ENCODE peak calls at places on chromosomes 2 and 18, in six cellular contexts. M is tibial artery, N is lower leg skin, H is mucosa of descending colon, T is lower lobe of right lung, W is tibial nerve. O is an unnamed sample.

GRCh38 chr2:136248242-136248641 is 130.3 kb upstream of the CXCR4 start:
- DNase-seq in M (peak; percentile 52), N (no peak), H (no peak), T (no peak), W (peak; percentile 38), O (peak; percentile 77)

GRCh38 chr2:101151859-101152194 is 645 bp upstream of the TBC1D8 start:
- DNase-seq in M (peak; percentile 27), N (no peak), H (no peak), T (no peak), W (peak; percentile 17), O (no peak)

GRCh38 chr2:237171396-237171795 is 85.7 kb downstream of the COPS8 start:
- DNase-seq in M (peak; percentile 57), N (no peak), H (no peak), T (no peak), W (peak; percentile 69), O (peak; percentile 97)

GRCh38 chr18:80210312-80211083 is 36.8 kb downstream of the PARD6G start:
- DNase-seq in M (no peak), N (no peak), H (no peak), T (no peak), W (no peak), O (no peak)

GRCh38 chr18:77127769-77128671 is 4.6 kb downstream of the MBP start:
- DNase-seq in M (peak; percentile 69), N (peak; percentile 86), H (peak; percentile 34), T (no peak), W (peak; percentile 66), O (peak; percentile 95)

GRCh38 chr2:150212722-150213171 is 274.7 kb downstream of the RND3 start:
- DNase-seq in M (no peak), N (no peak), H (no peak), T (no peak), W (no peak), O (peak; percentile 15)

GRCh38 chr2:10900216-10901109 is 11.3 kb upstream of the KCNF1 start:
- DNase-seq in M (no peak), N (peak; percentile 64), H (peak; percentile 61), T (no peak), W (no peak), O (no peak)

GRCh38 chr2:232350804-232351685 is 27.5 kb upstream of the ALPP start:
- DNase-seq in M (no peak), N (no peak), H (peak; percentile 46), T (peak; percentile 45), W (no peak), O (no peak)

GRCh38 chr2:3102915-3103569 is 274.6 kb downstream of the EIPR1 start:
- DNase-seq in M (no peak), N (no peak), H (no peak), T (no peak), W (no peak), O (no peak)

GRCh38 chr2:10500601-10501361 is 52.7 kb upstream of the ODC1 start:
- DNase-seq in M (no peak), N (peak; percentile 87), H (no peak), T (no peak), W (no peak), O (no peak)

GRCh38 chr18:21682276-21683051 is 22.1 kb downstream of the ABHD3 start:
- DNase-seq in M (no peak), N (no peak), H (no peak), T (no peak), W (peak; percentile 11), O (peak; percentile 85)

GRCh38 chr2:26989156-26989555 is 18.7 kb downstream of the MAPRE3 start:
- DNase-seq in M (no peak), N (peak; percentile 39), H (no peak), T (no peak), W (no peak), O (peak; percentile 65)

GRCh38 chr2:165969227-165969626 is 15.7 kb upstream of the TTC21B start:
- DNase-seq in M (no peak), N (no peak), H (no peak), T (no peak), W (no peak), O (peak; percentile 24)

GRCh38 chr18:38751211-38751610 is 1185.6 kb upstream of the CELF4 start:
- DNase-seq in M (no peak), N (no peak), H (no peak), T (no peak), W (no peak), O (no peak)

GRCh38 chr2:189685540-189686229 is 11.2 kb downstream of the ANKAR start:
- DNase-seq in M (peak; percentile 53), N (no peak), H (no peak), T (no peak), W (peak; percentile 45), O (peak; percentile 70)

GRCh38 chr2:78839259-78839658 is 186.2 kb upstream of the REG3G start:
- DNase-seq in M (no peak), N (no peak), H (no peak), T (no peak), W (no peak), O (no peak)

GRCh38 chr2:74079522-74080341 is 68.0 kb downstream of the BOLA3 start:
- DNase-seq in M (no peak), N (no peak), H (no peak), T (no peak), W (no peak), O (no peak)

DNA sequence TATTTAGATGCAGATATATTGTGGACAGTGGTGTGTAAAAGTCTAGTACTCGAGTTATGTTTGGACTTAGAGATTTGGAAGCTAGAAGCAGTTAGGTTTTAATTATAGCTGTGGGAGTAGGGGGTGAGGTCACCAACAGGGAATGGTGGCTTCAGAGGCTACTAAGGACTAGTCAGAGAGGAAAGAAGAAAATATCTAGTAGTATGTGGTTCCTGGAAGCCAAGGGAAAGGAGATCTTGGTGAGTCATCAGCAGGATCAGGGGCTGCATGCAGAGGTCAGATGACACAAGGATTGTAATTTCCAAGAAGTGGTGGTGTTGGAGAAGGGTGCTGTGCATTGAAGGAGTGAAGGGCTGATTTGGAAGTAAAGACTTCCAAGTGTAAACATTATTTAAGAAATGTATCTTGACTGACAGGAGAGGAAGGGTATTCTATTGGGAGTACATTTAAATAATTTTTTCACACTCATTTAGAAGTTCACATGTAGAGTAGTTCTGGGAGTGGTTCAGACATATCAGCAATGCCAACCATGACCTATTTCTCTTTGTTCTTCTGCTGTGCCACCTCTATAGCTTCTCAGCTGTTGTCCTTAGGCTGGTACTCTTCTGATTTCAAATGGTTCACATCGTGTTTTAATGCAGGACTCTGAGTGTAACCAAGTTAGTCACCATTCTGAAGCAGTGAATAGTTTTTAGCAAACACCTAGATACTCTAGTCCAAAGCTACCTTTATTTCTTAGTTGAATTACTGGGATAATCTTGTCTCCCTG is 59.2 kb downstream of the ACSL3 start:
- DNase-seq in M (no peak), N (no peak), H (no peak), T (no peak), W (no peak), O (peak; percentile 97)
- H3K4me3 ChIP-seq in M (no peak overlapping the region), N (no peak overlapping the region), H (no peak overlapping the region), T (no peak overlapping the region), W (no peak overlapping the region), O (no peak overlapping the region)

DNA sequence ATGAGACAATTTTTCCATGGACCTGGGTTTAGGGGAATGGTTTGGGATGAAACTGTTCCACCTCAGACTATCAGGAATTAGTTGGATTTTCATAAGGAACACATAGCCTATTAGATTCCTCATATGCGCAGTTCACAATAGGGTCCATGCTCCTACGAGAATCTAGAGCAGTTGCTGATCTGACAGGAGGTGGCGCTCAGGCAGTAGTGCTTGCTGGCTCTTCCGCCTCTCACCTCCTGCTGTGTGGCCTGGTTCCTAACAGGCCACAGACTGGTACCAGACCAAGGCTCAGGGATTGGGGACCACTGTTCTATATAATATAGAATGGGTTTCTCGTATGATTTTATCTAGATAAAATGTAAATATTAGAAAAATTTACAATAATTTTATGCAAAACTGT is 338.7 kb downstream of the CPS1 start:
- DNase-seq in M (no peak), N (no peak), H (no peak), T (no peak), W (no peak), O (no peak)
- TF ChIP-seq CTCF in M (no peak), N (no peak), H (no peak), T (no peak), W (no peak), O (no peak)

DNA sequence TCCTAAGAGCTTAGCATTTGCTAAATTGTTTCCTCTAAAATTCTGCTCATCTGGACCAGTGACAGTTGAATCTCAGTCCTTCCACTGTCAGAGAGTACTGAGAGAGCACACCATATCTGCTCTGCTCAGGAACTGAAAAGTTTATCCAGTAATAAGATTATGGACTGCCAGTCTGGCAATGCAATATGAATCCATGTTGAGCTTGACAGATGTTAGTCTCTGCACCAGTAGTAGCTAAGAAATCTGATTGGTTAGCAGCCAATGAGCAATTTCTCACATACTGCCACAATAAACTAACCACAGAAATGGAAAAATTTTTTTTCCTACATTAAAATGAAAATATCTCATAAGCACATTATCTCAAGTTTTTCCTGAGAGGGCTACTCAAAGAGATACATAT is 2.3 kb downstream of the PRKD3 start:
- DNase-seq in M (no peak), N (no peak), H (no peak), T (no peak), W (no peak), O (peak; percentile 42)
- H3K4me3 ChIP-seq in M (peak overlapping the region; percentile 82), N (no peak overlapping the region), H (no peak overlapping the region), T (peak overlapping the region; percentile 84), W (peak overlapping the region; percentile 79), O (no peak overlapping the region)

GRCh38 chr2:227508001-227508400 is 36.0 kb downstream of the AGFG1 start:
- DNase-seq in M (no peak), N (no peak), H (no peak), T (no peak), W (no peak), O (peak; percentile 11)

GRCh38 chr2:227499971-227500630 is 28.1 kb downstream of the AGFG1 start:
- DNase-seq in M (no peak), N (no peak), H (no peak), T (no peak), W (no peak), O (no peak)

GRCh38 chr2:227506456-227506855 is 34.5 kb downstream of the AGFG1 start:
- DNase-seq in M (no peak), N (no peak), H (no peak), T (no peak), W (no peak), O (no peak)

GRCh38 chr2:227504700-227505099 is 32.7 kb downstream of the AGFG1 start:
- DNase-seq in M (no peak), N (no peak), H (no peak), T (no peak), W (no peak), O (peak; percentile 30)

DNA sequence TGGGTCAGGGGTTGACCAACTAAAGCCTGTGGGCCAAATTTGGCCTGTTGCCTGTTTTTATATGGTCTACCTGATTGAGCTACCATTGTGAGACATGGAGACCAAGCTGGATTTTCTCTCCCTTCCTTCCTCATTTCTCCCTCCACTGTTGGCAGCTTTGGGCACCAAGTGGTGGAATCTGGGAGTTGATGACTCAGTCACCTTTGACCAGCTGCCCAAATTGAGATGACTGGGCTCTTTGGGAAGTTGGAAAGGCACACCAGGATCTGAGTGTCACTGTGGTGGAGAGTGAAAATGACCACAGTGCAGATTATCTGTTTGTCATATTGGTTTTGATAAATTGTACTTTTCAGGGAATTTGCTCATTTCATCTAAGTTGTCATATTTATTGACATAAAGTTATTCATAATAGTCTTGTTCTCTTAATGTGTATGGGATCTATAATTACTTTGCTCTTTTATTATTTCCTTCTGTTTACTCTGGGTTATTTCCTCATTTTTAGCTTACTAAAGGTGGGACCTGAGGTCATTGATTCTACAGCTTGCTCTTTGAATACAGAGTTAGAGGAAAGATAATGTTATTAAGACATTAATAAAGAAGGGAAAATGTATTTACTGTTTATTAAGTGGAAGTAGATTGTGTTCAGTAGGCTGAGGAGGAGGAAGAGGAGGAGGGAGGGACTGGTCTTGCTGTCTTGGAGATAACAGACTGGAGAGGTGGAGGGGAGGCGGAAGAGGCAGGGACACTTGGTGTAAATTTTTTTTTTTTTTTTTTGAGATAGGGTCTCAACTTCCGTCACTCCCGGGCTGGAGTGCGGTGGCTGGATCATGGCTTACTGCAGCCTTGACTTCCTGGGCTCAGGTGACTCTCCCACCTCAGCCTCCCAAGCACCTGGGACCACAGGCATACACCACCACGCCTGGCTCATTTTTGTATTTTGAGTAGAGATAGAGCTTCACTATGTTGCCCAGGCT is 31.8 kb downstream of the AGFG1 start:
- DNase-seq in M (peak; percentile 57), N (no peak), H (peak; percentile 39), T (no peak), W (no peak), O (peak; percentile 84)
- TF ChIP-seq CTCF in M (no peak), N (no peak), H (no peak), T (no peak), W (no peak), O (no peak)